ENCODE peak calls at places on chromosomes 13 and 19, in five cellular contexts. One of them, this sample, is unnamed. For H3K27me3, the result is how much of the 10 kb centered on the place peaks cover.

GRCh38 chr19:15672580-15673175 is at the start of gene CYP4F12:
- DNase-seq in CD4-positive, alpha-beta T cell: no peak
- DNase-seq in CD8-positive, alpha-beta T cell: peak
- DNase-seq in hepatocyte: peak
- DNase-seq in adrenal gland: peak
- DNase-seq in this sample: peak

GRCh38 chr13:30156826-30157615 is 150.3 kb downstream of the KATNAL1 start:
- DNase-seq in CD4-positive, alpha-beta T cell: no peak
- DNase-seq in CD8-positive, alpha-beta T cell: no peak
- DNase-seq in hepatocyte: no peak
- DNase-seq in adrenal gland: no peak
- DNase-seq in this sample: no peak

GRCh38 chr19:677201-677600 is 1.0 kb downstream of the FSTL3 start:
- DNase-seq in CD4-positive, alpha-beta T cell: no peak
- DNase-seq in CD8-positive, alpha-beta T cell: no peak
- DNase-seq in hepatocyte: peak
- DNase-seq in adrenal gland: peak
- DNase-seq in this sample: peak

GRCh38 chr19:50925734-50926133 is 14.5 kb upstream of the KLK4 start:
- DNase-seq in CD4-positive, alpha-beta T cell: no peak
- DNase-seq in CD8-positive, alpha-beta T cell: no peak
- DNase-seq in hepatocyte: no peak
- DNase-seq in adrenal gland: no peak
- DNase-seq in this sample: no peak

GRCh38 chr13:47796816-47797215 is 204.3 kb downstream of the SUCLA2 start:
- DNase-seq in CD4-positive, alpha-beta T cell: no peak
- DNase-seq in CD8-positive, alpha-beta T cell: no peak
- DNase-seq in hepatocyte: no peak
- DNase-seq in adrenal gland: no peak
- DNase-seq in this sample: no peak

GRCh38 chr13:31037874-31038475 is 105.5 kb downstream of the TEX26 start:
- DNase-seq in CD4-positive, alpha-beta T cell: no peak
- DNase-seq in CD8-positive, alpha-beta T cell: no peak
- DNase-seq in hepatocyte: no peak
- DNase-seq in adrenal gland: no peak
- DNase-seq in this sample: no peak

GRCh38 chr13:52156724-52157251 is 2.6 kb downstream of the NEK3 start:
- DNase-seq in CD4-positive, alpha-beta T cell: no peak
- DNase-seq in CD8-positive, alpha-beta T cell: no peak
- DNase-seq in hepatocyte: no peak
- DNase-seq in adrenal gland: no peak
- DNase-seq in this sample: no peak

GRCh38 chr13:113861433-113862030 is 2.3 kb downstream of the GAS6 start:
- DNase-seq in CD4-positive, alpha-beta T cell: no peak
- DNase-seq in CD8-positive, alpha-beta T cell: no peak
- DNase-seq in hepatocyte: no peak
- DNase-seq in adrenal gland: peak
- DNase-seq in this sample: no peak

GRCh38 chr19:51203941-51204720 is 20.7 kb upstream of the CD33 start:
- DNase-seq in CD4-positive, alpha-beta T cell: no peak
- DNase-seq in CD8-positive, alpha-beta T cell: no peak
- DNase-seq in hepatocyte: no peak
- DNase-seq in adrenal gland: no peak
- DNase-seq in this sample: no peak

GRCh38 chr13:106499905-106500304 is 35.6 kb downstream of the EFNB2 start:
- DNase-seq in CD4-positive, alpha-beta T cell: no peak
- DNase-seq in CD8-positive, alpha-beta T cell: no peak
- DNase-seq in hepatocyte: no peak
- DNase-seq in adrenal gland: no peak
- DNase-seq in this sample: no peak

GRCh38 chr19:33794578-33795369 is 1.9 kb upstream of the KCTD15 start:
- DNase-seq in CD4-positive, alpha-beta T cell: no peak
- DNase-seq in CD8-positive, alpha-beta T cell: no peak
- DNase-seq in hepatocyte: no peak
- DNase-seq in adrenal gland: no peak
- DNase-seq in this sample: no peak

GRCh38 chr13:85828094-85828684 is 29.0 kb upstream of the SLITRK6 start:
- DNase-seq in CD4-positive, alpha-beta T cell: no peak
- DNase-seq in CD8-positive, alpha-beta T cell: no peak
- DNase-seq in hepatocyte: peak
- DNase-seq in adrenal gland: no peak
- DNase-seq in this sample: no peak

GRCh38 chr13:99467764-99468163 is 33.5 kb upstream of the TM9SF2 start:
- DNase-seq in CD4-positive, alpha-beta T cell: no peak
- DNase-seq in CD8-positive, alpha-beta T cell: no peak
- DNase-seq in hepatocyte: peak
- DNase-seq in adrenal gland: no peak
- DNase-seq in this sample: no peak

GRCh38 chr19:50494186-50495019 is 16.6 kb downstream of the JOSD2 start:
- DNase-seq in CD4-positive, alpha-beta T cell: no peak
- DNase-seq in CD8-positive, alpha-beta T cell: no peak
- DNase-seq in hepatocyte: no peak
- DNase-seq in adrenal gland: no peak
- DNase-seq in this sample: no peak

GRCh38 chr19:30112171-30112570 is 170.1 kb downstream of the URI1 start:
- DNase-seq in CD4-positive, alpha-beta T cell: no peak
- DNase-seq in CD8-positive, alpha-beta T cell: no peak
- DNase-seq in hepatocyte: no peak
- DNase-seq in adrenal gland: no peak
- DNase-seq in this sample: no peak

GRCh38 chr19:51201712-51202111 is 23.2 kb upstream of the CD33 start:
- DNase-seq in CD4-positive, alpha-beta T cell: no peak
- DNase-seq in CD8-positive, alpha-beta T cell: no peak
- DNase-seq in hepatocyte: no peak
- DNase-seq in adrenal gland: no peak
- DNase-seq in this sample: no peak

GRCh38 chr19:21482863-21483276 is 22.5 kb upstream of the ZNF429 start:
- DNase-seq in CD4-positive, alpha-beta T cell: peak
- DNase-seq in CD8-positive, alpha-beta T cell: peak
- DNase-seq in hepatocyte: peak
- DNase-seq in adrenal gland: peak
- DNase-seq in this sample: peak

DNA sequence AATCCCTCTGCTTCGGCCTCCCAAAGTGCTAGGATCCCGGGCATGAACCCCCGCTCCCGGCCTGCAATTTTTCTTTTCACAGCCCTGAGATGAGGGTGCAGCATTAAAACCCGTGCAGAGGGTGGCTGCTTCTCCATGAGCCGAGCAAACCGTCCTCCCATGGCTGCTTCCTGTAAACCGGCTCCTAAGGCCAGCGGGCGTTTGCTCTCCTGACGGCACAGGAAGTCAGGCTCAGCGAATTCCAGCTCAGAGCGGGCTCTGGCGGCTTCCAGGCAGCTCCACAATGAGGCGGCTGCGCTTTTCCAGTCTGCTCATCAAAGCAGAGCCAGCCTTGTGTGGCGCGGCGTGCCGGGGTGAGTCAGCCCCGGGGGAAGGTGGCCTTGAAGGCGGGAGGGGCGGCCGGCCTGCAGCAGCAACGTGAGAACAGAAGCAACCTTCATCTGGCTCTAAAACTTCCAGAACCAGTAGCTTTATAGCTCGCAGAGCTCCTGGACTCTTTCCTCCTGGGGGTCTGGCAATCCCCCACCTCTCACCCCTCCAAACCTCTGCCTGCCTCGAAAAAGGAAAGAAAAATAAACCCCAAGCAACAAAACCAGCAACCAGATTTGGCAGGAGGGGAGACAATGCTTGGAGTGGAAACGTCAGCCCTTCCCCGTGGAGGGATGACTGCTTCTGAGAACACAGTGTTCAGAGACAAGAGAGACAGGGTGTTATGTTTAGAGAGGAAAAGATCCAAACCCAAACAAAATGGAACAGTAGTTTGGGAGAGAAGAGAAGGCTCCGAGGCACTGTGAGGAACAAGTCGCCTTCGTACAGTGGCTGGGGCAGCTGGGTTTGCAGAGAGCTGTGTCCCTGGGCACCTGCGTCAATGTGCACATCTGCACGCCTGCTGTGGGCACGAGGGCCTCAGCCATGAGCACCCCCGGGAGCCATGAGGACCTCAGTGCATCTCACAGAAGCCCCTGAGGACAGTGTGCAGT is 67.8 kb downstream of the GADD45B start:
- DNase-seq in CD4-positive, alpha-beta T cell: peak
- DNase-seq in CD8-positive, alpha-beta T cell: peak
- DNase-seq in hepatocyte: peak
- DNase-seq in adrenal gland: peak
- DNase-seq in this sample: peak
- TF ChIP-seq CTCF in CD4-positive, alpha-beta T cell: no peak
- TF ChIP-seq CTCF in CD8-positive, alpha-beta T cell: no peak
- TF ChIP-seq CTCF in hepatocyte: peak
- TF ChIP-seq CTCF in adrenal gland: no peak
- TF ChIP-seq CTCF in this sample: no peak

GRCh38 chr19:35846038-35846668 is 6.2 kb downstream of the NPHS1 start:
- DNase-seq in CD4-positive, alpha-beta T cell: no peak
- DNase-seq in CD8-positive, alpha-beta T cell: no peak
- DNase-seq in hepatocyte: peak
- DNase-seq in adrenal gland: no peak
- DNase-seq in this sample: no peak

GRCh38 chr19:35842666-35843272 is 9.5 kb downstream of the NPHS1 start:
- DNase-seq in CD4-positive, alpha-beta T cell: no peak
- DNase-seq in CD8-positive, alpha-beta T cell: no peak
- DNase-seq in hepatocyte: no peak
- DNase-seq in adrenal gland: no peak
- DNase-seq in this sample: no peak

GRCh38 chr19:35845215-35846037 is 6.9 kb downstream of the NPHS1 start:
- DNase-seq in CD4-positive, alpha-beta T cell: no peak
- DNase-seq in CD8-positive, alpha-beta T cell: no peak
- DNase-seq in hepatocyte: peak
- DNase-seq in adrenal gland: no peak
- DNase-seq in this sample: no peak

GRCh38 chr19:35843676-35844481 is 8.4 kb downstream of the NPHS1 start:
- DNase-seq in CD4-positive, alpha-beta T cell: no peak
- DNase-seq in CD8-positive, alpha-beta T cell: no peak
- DNase-seq in hepatocyte: peak
- DNase-seq in adrenal gland: no peak
- DNase-seq in this sample: no peak

DNA sequence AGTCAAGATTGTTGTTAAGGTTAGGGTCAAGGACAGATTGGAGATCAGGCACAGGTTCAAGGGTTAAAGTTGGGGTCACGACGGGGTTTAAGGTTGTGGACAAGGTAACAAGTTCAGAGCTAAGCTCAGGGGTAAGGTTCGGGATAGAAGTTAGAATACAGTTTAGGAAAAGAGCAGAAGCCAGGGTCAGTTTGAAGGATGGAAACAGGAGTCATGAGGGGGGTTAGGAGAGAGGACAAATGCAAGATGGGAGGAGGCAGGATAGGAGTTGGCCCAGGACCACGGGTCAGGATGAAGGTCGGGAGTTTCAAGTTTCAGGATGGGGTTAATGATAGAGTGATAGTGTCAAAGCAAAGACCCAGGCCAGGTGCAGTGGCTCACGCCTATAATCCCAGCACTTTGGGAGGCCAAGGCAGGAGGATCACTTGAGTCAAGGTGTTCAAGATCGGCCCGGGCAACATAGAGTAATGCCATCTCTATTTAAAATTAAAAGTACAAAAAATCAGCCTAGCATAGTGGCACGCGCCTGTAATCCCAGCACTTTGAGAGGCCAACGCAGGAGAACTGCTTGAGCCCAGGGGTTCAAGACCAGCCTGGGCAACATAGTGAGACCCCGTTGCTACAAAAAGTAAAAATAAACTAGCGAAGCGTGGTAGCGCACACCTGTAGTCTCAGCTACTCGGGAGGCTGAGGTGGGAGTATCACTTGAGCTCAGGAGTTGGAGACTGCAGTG is 7.7 kb downstream of the NPHS1 start:
- DNase-seq in CD4-positive, alpha-beta T cell: no peak
- DNase-seq in CD8-positive, alpha-beta T cell: no peak
- DNase-seq in hepatocyte: no peak
- DNase-seq in adrenal gland: no peak
- DNase-seq in this sample: no peak
- H3K27me3 ChIP-seq in CD4-positive, alpha-beta T cell: half or more
- H3K27me3 ChIP-seq in CD8-positive, alpha-beta T cell: under half
- H3K27me3 ChIP-seq in hepatocyte: under half
- H3K27me3 ChIP-seq in adrenal gland: half or more
- H3K27me3 ChIP-seq in this sample: under half

DNA sequence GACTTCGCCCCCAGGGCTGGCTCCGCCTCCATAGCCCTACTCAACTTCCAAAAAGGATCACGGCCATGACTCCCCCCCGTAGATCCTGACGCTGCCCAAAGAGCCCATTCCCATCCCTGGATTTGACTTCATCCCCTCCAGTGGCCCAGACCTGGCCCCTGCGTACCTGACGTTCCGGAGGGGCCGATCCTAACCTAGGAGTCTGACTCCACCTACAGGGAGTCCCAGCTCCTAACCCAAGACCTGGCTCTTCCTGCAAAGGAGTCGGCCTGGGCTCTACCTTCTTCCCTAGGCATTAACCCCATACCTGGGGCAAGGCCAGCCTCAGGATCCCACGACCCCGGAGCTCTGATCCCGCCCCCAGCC is 10.8 kb downstream of the STAP2 start:
- DNase-seq in CD4-positive, alpha-beta T cell: no peak
- DNase-seq in CD8-positive, alpha-beta T cell: no peak
- DNase-seq in hepatocyte: no peak
- DNase-seq in adrenal gland: no peak
- DNase-seq in this sample: no peak
- TF ChIP-seq CTCF in CD4-positive, alpha-beta T cell: no peak
- TF ChIP-seq CTCF in CD8-positive, alpha-beta T cell: no peak
- TF ChIP-seq CTCF in hepatocyte: no peak
- TF ChIP-seq CTCF in adrenal gland: no peak
- TF ChIP-seq CTCF in this sample: no peak

GRCh38 chr19:39082745-39083598 is 1.2 kb upstream of the ACP7 start:
- DNase-seq in CD4-positive, alpha-beta T cell: no peak
- DNase-seq in CD8-positive, alpha-beta T cell: no peak
- DNase-seq in hepatocyte: no peak
- DNase-seq in adrenal gland: no peak
- DNase-seq in this sample: no peak
- H3K27me3 ChIP-seq in CD4-positive, alpha-beta T cell: under half
- H3K27me3 ChIP-seq in CD8-positive, alpha-beta T cell: under half
- H3K27me3 ChIP-seq in hepatocyte: under half
- H3K27me3 ChIP-seq in adrenal gland: under half
- H3K27me3 ChIP-seq in this sample: under half

This sample was measured in lung.